ENCODE peak calls at places on chromosomes 13 and 19, in ten cellular contexts. R, O, H, K, I, A, T, X, U and S are unnamed samples. For H3K4me1, the result is how much of the 10 kb centered on the place peaks cover.

GRCh38 chr19:11705474-11705873 is 33.3 kb downstream of the ZNF823 start:
- DNase-seq in I (no peak), H (no peak), X (no peak), K (no peak), A (no peak), T (no peak), R (no peak), U (no peak), O (no peak), S (no peak)

GRCh38 chr19:1893791-1894190 is 8.5 kb upstream of the ABHD17A start:
- DNase-seq in X (no peak), T (no peak), R (no peak), U (no peak), H (no peak), O (no peak), I (no peak), K (no peak), A (no peak), S (peak)

GRCh38 chr13:29429496-29429895 is 166.0 kb downstream of the SLC7A1 start:
- DNase-seq in O (no peak), U (no peak), R (no peak), H (no peak), A (peak), I (no peak), X (no peak), T (no peak), K (no peak), S (no peak)

GRCh38 chr19:24054044-24054935 is 32.7 kb upstream of the ZNF254 start:
- DNase-seq in A (peak), T (no peak), X (no peak), R (no peak), U (no peak), I (no peak), H (no peak), O (no peak), K (no peak), S (no peak)

GRCh38 chr13:23985846-23986245 is 88.5 kb upstream of the C1QTNF9B start:
- DNase-seq in T (no peak), R (no peak), H (no peak), X (no peak), I (no peak), O (no peak), K (no peak), U (no peak), A (no peak), S (no peak)

GRCh38 chr13:39279077-39279476 is 240.8 kb downstream of the NHLRC3 start:
- DNase-seq in O (no peak), I (no peak), X (no peak), T (no peak), U (no peak), K (no peak), R (no peak), A (no peak), H (no peak), S (no peak)

GRCh38 chr13:76937416-76937815 is 10.9 kb upstream of the ACOD1 start:
- DNase-seq in I (no peak), R (no peak), A (peak), H (no peak), X (no peak), O (no peak), K (peak), T (no peak), U (no peak), S (no peak)

GRCh38 chr13:31859546-31859945 is 120.2 kb downstream of the RXFP2 start:
- DNase-seq in H (no peak), A (no peak), T (no peak), K (no peak), I (no peak), O (no peak), R (no peak), X (no peak), U (no peak), S (no peak)

GRCh38 chr19:7612282-7613274 is 16.8 kb downstream of the XAB2 start:
- DNase-seq in H (no peak), I (no peak), R (no peak), A (no peak), O (no peak), X (no peak), U (no peak), K (no peak), T (no peak), S (no peak)

GRCh38 chr19:2661615-2662014 is 40.9 kb downstream of the GNG7 start:
- DNase-seq in I (no peak), X (no peak), K (no peak), R (no peak), H (no peak), O (no peak), T (no peak), A (no peak), U (no peak), S (peak)

GRCh38 chr13:28574617-28575142 is 79.8 kb upstream of the FLT1 start:
- DNase-seq in H (peak), I (no peak), R (no peak), A (peak), X (peak), K (peak), O (peak), U (no peak), T (no peak), S (no peak)

GRCh38 chr13:32021785-32022184 is 9.8 kb upstream of the FRY start:
- DNase-seq in A (no peak), U (no peak), R (no peak), I (no peak), O (no peak), K (no peak), T (no peak), H (no peak), X (no peak), S (no peak)

GRCh38 chr19:49956113-49956491 is 4.9 kb downstream of the SIGLEC11 start:
- DNase-seq in K (no peak), O (no peak), X (no peak), U (no peak), H (no peak), T (no peak), R (no peak), I (no peak), A (no peak), S (no peak)

GRCh38 chr13:46339035-46339666 is 47.9 kb downstream of the RUBCNL start:
- DNase-seq in X (peak), T (no peak), U (no peak), R (no peak), K (peak), O (peak), H (peak), A (peak), I (no peak), S (no peak)

GRCh38 chr19:29837448-29837961 is 25.7 kb downstream of the CCNE1 start:
- DNase-seq in A (no peak), H (no peak), U (no peak), K (no peak), T (no peak), I (no peak), R (no peak), X (no peak), O (no peak), S (no peak)

GRCh38 chr13:98997738-98998641 is 20.1 kb upstream of the DOCK9 start:
- DNase-seq in K (no peak), X (no peak), R (no peak), A (no peak), O (no peak), H (no peak), I (no peak), U (no peak), T (no peak), S (peak)

GRCh38 chr13:99000137-99000536 is 22.3 kb upstream of the DOCK9 start:
- DNase-seq in K (no peak), R (no peak), H (no peak), A (no peak), I (no peak), O (no peak), T (no peak), U (no peak), X (no peak), S (peak)

GRCh38 chr13:98998831-98999634 is 21.2 kb upstream of the DOCK9 start:
- DNase-seq in H (no peak), U (no peak), I (no peak), A (no peak), O (no peak), R (no peak), K (no peak), X (no peak), T (no peak), S (peak)

GRCh38 chr13:98997051-98997730 is 19.3 kb upstream of the DOCK9 start:
- DNase-seq in K (no peak), R (no peak), H (no peak), U (no peak), X (no peak), A (no peak), T (no peak), I (no peak), O (no peak), S (peak)

GRCh38 chr13:98999635-98999952 is 21.7 kb upstream of the DOCK9 start:
- DNase-seq in A (peak), U (no peak), T (no peak), O (no peak), K (no peak), I (no peak), R (no peak), X (no peak), H (no peak), S (peak)
- H3K4me3 ChIP-seq in A (no peak), U (no peak), T (no peak), O (no peak), K (no peak), I (no peak), R (no peak), X (no peak), H (no peak), S (no peak)

DNA sequence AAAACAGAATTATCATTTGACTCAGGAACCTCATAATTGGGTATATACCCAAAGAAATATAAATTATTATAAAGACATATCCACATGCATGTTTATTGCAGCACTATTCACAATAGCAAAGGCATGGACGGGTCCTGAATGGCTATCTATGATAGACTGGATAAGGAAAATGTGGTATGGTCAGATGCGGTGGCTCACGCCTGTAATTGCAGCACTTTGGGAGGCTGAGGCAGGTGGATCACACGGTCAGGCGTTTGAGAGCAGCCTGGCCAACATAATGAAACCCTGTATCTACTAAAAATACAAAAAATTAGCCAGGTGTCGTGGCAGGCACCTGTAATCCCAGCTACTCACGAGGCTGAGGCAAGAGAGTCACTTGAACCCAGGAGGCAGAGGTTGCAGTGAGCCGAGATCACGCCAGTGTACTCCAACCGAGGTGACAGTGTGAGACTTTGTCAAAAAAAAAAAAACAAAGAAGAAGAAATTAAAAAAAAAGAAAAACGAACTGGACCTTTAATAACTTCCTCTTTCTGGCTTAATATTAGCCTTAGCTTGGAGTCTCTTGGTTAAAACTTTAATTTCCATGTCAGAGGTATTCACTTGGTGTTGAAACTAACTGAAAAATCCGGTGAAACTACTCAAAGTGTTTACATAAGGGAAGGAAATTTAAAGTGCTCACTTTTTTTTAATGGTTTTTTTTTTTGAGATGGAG is 104.4 kb downstream of the ZNF486 start:
- DNase-seq in H (no peak), R (no peak), T (no peak), K (no peak), X (no peak), U (no peak), I (no peak), A (no peak), O (no peak), S (no peak)
- H3K4me1 ChIP-seq in H (under half), R (under half), T (under half), K (under half), X (under half), U (under half), I (under half), A (under half), O (under half), S (under half)

DNA sequence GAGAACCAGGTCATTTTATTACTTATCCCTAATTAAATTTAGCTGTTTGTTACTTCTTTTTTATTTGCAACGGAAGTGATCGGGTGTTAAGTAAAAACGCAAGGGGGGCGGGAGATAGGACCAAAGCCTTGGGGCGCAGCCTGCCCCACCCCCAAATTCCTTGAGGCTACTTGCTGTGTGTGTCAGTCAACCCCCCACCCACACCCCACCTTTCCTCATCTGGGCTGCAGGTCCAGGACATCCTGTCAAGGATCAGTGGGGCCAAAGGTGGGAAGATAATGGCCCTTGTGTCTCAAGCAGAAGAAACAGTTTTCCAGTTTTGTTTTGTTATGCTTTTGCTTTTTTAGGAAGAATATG is 1.2 kb upstream of the FOXO1 start:
- DNase-seq in K (no peak), I (no peak), A (no peak), O (peak), U (peak), T (no peak), X (peak), R (no peak), H (peak), S (peak)
- H3K4me3 ChIP-seq in K (peak), I (peak), A (peak), O (peak), U (peak), T (peak), X (peak), R (peak), H (peak), S (peak)

GRCh38 chr19:4266253-4267000 is 12.6 kb upstream of the SHD start:
- DNase-seq in T (no peak), I (no peak), R (no peak), O (no peak), X (no peak), K (no peak), U (no peak), H (no peak), A (no peak), S (no peak)

GRCh38 chr19:4267101-4267900 is 11.8 kb upstream of the SHD start:
- DNase-seq in T (no peak), U (no peak), O (peak), R (peak), X (peak), A (peak), I (no peak), K (no peak), H (peak), S (peak)

GRCh38 chr19:4268816-4269430 is 10.1 kb upstream of the SHD start:
- DNase-seq in X (no peak), T (no peak), H (no peak), O (no peak), I (no peak), R (no peak), A (no peak), U (no peak), K (no peak), S (no peak)

GRCh38 chr19:4267901-4268815 is 10.9 kb upstream of the SHD start:
- DNase-seq in I (no peak), T (no peak), A (no peak), H (no peak), K (no peak), R (peak), X (peak), U (no peak), O (no peak), S (no peak)

DNA sequence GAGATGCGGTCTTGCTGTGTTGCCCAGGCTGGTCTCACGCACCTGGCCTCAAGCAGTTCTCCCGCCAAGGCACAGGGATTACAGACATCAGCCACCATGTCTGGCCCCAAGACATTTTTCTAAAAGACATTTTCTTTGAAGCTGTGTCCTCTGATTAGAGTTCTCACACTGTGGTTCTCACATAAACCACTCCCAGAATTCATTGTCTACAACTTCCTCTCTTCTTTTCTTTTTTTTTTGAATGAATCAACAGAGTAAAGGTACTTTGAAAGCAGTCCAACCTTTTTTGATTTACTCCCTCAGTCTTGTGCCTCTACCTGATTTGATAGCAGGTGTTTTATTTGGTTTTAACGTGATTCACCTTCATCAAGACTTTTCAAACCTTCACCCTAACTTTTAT is 14.3 kb upstream of the SHD start:
- DNase-seq in I (no peak), R (no peak), K (no peak), H (no peak), O (no peak), X (no peak), A (no peak), U (no peak), T (no peak), S (no peak)
- H3K4me1 ChIP-seq in I (under half), R (under half), K (under half), H (under half), O (under half), X (under half), A (under half), U (under half), T (under half), S (under half)

DNA sequence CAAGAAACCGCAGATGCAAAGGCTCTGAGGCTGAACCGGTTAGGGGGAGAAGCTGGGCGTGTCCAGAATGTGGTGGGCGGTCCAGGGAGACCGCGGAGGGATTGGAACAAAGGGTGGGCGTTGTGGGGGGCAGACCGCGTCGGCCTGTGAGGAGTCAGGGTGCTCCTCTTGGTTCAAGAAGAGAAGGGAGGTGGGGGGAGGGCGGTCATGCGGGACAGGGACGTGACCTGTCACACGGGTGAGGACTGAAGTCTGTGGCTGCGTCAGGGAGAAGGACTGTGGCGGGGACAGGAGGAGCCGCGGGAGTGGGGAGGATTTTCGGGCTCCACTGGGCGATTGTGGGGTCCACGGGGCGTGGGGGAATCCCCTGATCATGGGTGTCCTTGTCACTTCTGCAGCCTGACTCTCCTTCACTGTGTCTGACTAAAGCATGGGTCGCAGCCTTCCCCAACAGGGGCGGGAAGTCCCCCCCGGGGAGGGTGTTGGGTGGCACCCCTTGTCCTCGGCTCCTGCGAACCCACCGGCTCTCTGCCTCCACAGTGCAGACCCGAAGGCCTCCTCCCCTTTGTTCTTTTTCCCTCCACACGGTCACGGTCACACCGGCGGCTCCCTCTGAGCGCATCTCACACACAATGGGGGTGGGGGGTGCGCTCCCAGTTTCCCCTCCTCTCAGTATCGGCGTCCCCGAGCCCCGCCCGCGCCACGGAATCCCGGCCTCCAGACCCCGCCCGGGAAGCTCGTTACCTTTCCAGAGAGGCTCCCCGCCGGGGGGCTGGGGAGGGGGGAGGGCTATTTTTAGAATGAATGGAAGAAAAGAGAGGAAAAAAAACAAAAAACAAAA is 16.4 kb upstream of the KCNN1 start:
- DNase-seq in A (no peak), K (no peak), I (no peak), T (no peak), R (no peak), H (no peak), U (no peak), O (no peak), X (no peak), S (peak)
- H3K4me3 ChIP-seq in A (peak), K (peak), I (peak), T (no peak), R (no peak), H (peak), U (no peak), O (no peak), X (no peak), S (peak)

DNA sequence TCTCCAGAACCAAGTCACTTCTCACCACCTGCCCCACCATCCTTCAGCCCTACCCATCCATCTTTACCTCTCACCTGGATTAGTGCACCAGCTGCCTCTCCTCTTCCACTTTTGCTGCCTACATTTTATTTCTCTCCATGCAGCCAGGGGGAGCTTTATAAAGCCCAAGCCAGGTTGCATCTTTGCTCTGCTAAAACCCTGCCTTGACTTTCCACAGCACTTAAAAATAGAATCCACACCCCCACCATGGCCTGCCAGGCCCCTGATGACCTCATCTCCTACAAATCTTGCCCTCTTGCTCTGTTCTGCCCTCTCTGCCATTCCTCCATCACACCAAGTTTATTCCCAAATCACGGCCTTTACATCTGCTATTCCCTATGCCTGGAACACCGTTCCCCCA is 1.8 kb downstream of the HOOK2 start:
- DNase-seq in A (no peak), K (no peak), R (no peak), X (no peak), I (no peak), O (no peak), H (peak), U (no peak), T (no peak), S (no peak)
- H3K4me1 ChIP-seq in A (under half), K (under half), R (under half), X (under half), I (under half), O (under half), H (half or more), U (under half), T (under half), S (under half)